ENCODE peak calls at places on chromosomes 16 and 17, in six cellular contexts. S, V, P, Y, A and W are unnamed samples.

GRCh38 chr17:69810326-69811035 is 264.5 kb upstream of the KCNJ16 start:
- DNase-seq in P (no peak), S (no peak), V (no peak), A (no peak), Y (no peak), W (no peak)

GRCh38 chr16:4713663-4714501 is 20.2 kb downstream of the ANKS3 start:
- DNase-seq in V (no peak), Y (no peak), P (no peak), A (no peak), S (no peak), W (no peak)

GRCh38 chr16:27448531-27449433 is 46.8 kb downstream of the IL21R start:
- DNase-seq in A (no peak), S (no peak), V (no peak), Y (peak), P (no peak), W (no peak)

GRCh38 chr17:59803377-59803757 is 89.4 kb downstream of the TUBD1 start:
- DNase-seq in A (no peak), S (no peak), P (no peak), Y (peak), V (no peak), W (no peak)

GRCh38 chr16:66228791-66229190 is 137.7 kb upstream of the CDH5 start:
- DNase-seq in Y (no peak), V (no peak), A (no peak), S (no peak), P (no peak), W (no peak)

GRCh38 chr17:42135664-42136653 is 13.4 kb downstream of the HSPB9 start:
- DNase-seq in P (peak), A (no peak), S (no peak), V (no peak), Y (peak), W (no peak)

GRCh38 chr17:14557482-14557881 is 256.6 kb downstream of the HS3ST3B1 start:
- DNase-seq in Y (no peak), A (no peak), S (no peak), P (no peak), V (no peak), W (no peak)

GRCh38 chr16:10859650-10860049 is 17.4 kb upstream of the CIITA start:
- DNase-seq in A (no peak), P (no peak), S (no peak), V (no peak), Y (no peak), W (no peak)

GRCh38 chr16:52496051-52496876 is 50.7 kb downstream of the TOX3 start:
- DNase-seq in A (no peak), Y (peak), S (no peak), P (no peak), V (no peak), W (no peak)

GRCh38 chr16:9000664-9001063 is 37.0 kb upstream of the USP7 start:
- DNase-seq in A (no peak), P (no peak), V (no peak), Y (no peak), S (no peak), W (no peak)

GRCh38 chr17:64920026-64920418 is 744 bp upstream of the LRRC37A3 start:
- DNase-seq in P (no peak), Y (peak), S (no peak), V (no peak), A (no peak), W (no peak)

GRCh38 chr17:44216674-44217073 is 2.8 kb downstream of the UBTF start:
- DNase-seq in P (no peak), S (no peak), Y (no peak), V (no peak), A (no peak), W (no peak)

GRCh38 chr17:38705803-38706624 is 941 bp downstream of the MLLT6 start:
- DNase-seq in V (no peak), Y (peak), A (peak), S (no peak), P (peak), W (no peak)

GRCh38 chr17:11561281-11561680 is 37.0 kb upstream of the DNAH9 start:
- DNase-seq in P (no peak), A (no peak), V (no peak), S (no peak), Y (no peak), W (no peak)

GRCh38 chr17:48127371-48128051 is 19.9 kb downstream of the SNX11 start:
- DNase-seq in A (no peak), Y (no peak), S (no peak), V (no peak), P (no peak), W (no peak)

GRCh38 chr16:69093974-69094373 is 11.5 kb upstream of the HAS3 start:
- DNase-seq in S (no peak), V (no peak), P (no peak), A (no peak), Y (no peak), W (no peak)

GRCh38 chr17:80426671-80427326 is 11.8 kb downstream of the ENDOV start:
- DNase-seq in S (peak), V (peak), Y (peak), P (peak), A (peak), W (peak)

GRCh38 chr16:79865918-79866317 is 265.4 kb upstream of the MAF start:
- DNase-seq in Y (no peak), A (no peak), P (no peak), S (no peak), V (no peak), W (no peak)

GRCh38 chr16:85166699-85167588 is 54.7 kb upstream of the CIBAR2 start:
- DNase-seq in Y (peak), S (no peak), P (no peak), V (no peak), A (no peak), W (no peak)

GRCh38 chr17:66492500-66493123 is 190.2 kb downstream of the PRKCA start:
- DNase-seq in V (no peak), S (no peak), Y (no peak), P (no peak), A (no peak), W (no peak)

GRCh38 chr16:27500801-27501200 is 48.9 kb downstream of the GTF3C1 start:
- DNase-seq in P (no peak), S (no peak), V (no peak), Y (no peak), A (no peak), W (no peak)

GRCh38 chr17:77464988-77465357 is 324.2 kb downstream of the SEC14L1 start:
- DNase-seq in V (no peak), A (no peak), Y (no peak), P (no peak), S (no peak), W (no peak)

GRCh38 chr17:45123930-45124796 is 8.2 kb downstream of the PLCD3 start:
- DNase-seq in P (peak), S (no peak), Y (peak), V (no peak), A (no peak), W (no peak)

GRCh38 chr17:16511515-16511914 is 19.5 kb upstream of the LRRC75A start:
- DNase-seq in S (no peak), V (no peak), P (no peak), Y (no peak), A (no peak), W (no peak)

GRCh38 chr16:84509032-84509950 is 4.8 kb upstream of the MEAK7 start:
- DNase-seq in V (no peak), P (no peak), A (no peak), Y (no peak), S (no peak), W (no peak)

GRCh38 chr17:39621523-39622379 is 5.0 kb upstream of the PPP1R1B start:
- DNase-seq in S (no peak), Y (peak), V (peak), A (peak), P (peak), W (peak)

GRCh38 chr16:67509016-67509415 is 19.6 kb upstream of the RIPOR1 start:
- DNase-seq in V (no peak), A (no peak), P (no peak), S (no peak), Y (no peak), W (no peak)

DNA sequence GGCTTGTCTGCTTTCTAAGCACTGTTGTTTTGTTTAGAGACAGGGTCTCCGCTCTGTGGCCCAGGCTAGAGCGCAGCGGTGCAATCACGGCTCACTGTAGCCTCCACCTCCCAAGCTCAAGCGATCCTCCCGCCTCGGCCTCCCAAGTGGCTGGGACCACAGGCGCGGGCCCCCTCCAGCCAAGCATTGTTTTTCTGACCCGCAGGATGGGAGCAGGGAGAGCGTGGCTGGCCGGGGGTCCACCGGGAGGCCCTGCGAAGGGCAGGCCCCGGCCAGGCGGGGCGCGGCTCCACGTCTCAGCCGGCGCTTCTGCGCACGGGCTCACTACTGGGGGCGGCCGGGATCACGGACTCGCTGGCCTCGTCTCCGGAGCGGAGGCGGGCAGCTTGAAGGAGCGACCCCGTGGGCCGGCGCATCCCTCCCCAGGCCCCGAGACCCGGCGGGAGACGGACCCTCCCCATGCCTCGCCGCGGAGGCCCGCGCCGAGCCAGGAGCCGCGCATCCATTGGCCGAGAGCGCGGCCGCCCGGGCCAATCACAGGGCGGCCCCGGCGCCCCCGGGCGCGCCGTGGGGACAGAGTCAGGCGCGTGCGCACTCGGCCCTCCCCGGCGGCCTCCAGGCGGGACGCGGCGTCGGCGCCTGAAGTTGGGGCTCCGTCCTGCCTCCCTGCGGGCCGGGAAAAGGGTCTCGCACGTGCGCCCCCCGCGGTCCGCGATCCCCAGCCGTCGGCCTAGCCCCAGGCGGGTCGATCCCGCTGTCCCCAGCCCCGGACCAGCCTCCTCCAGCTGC is 24.9 kb downstream of the ACTG1 start:
- DNase-seq in V (no peak), P (peak), S (no peak), A (peak), Y (peak), W (peak)
- TF ChIP-seq POLR2A in V (peak), P (peak), S (no peak), A (no peak), Y (peak), W (peak)

DNA sequence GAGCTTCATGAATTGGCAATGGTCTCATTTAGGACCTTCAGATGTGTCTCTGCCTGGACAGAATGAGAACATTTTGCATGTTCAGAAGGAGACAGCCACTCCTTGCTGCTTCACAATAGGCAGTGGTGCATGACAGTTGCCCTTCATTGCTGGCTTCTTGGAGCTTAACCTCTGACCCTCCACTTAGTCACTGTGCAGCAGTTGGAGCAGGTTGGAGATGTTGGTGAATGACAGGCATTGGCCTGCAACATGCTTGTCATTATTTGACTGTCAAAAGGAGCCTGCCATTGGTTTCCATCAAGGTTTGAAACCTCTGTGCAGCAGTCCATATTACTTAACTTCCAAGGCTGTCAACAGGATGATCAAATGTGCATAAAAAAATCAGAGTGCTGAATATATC is 22.7 kb downstream of the FTO start:
- DNase-seq in V (no peak), A (no peak), S (no peak), P (peak), Y (peak), W (no peak)
- TF ChIP-seq TAF1 in V (no peak), A (no peak), S (no peak), P (no peak), Y (no peak), W (no peak)

GRCh38 chr17:75869282-75870141 is 8.9 kb downstream of the TRIM47 start:
- DNase-seq in P (no peak), S (no peak), V (no peak), Y (peak), A (no peak), W (no peak)
- TF ChIP-seq POLR2AphosphoS5 in P (no peak), S (no peak), V (no peak), Y (peak), A (no peak), W (no peak)

GRCh38 chr17:18184143-18185007 is 747 bp downstream of the ALKBH5 start:
- DNase-seq in S (no peak), V (no peak), A (no peak), P (no peak), Y (no peak), W (peak)
- TF ChIP-seq POLR2A in S (no peak), V (peak), A (no peak), P (no peak), Y (no peak), W (no peak)

DNA sequence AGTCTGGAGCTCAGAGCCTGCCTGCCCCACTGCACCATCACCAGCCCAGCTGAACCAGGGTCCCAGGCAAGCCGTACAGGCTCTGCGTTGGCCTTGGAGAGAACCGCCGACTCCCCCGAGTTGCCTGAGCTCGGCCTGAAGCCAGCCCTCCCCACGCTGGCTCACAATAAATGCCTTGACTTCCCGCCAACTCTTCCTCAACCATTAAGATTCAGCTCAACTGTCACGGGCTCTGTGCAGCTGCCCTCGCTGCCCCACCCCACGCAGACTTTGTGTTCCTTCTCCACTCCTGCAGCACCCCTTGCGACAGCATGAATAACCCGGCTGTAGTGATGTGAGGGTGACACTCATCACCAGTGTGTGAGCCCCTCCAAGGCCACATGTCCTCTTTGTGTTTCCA is 4.8 kb upstream of the QPRT start:
- DNase-seq in V (no peak), Y (no peak), S (no peak), A (no peak), P (peak), W (no peak)
- TF ChIP-seq TAF1 in V (no peak), Y (no peak), S (no peak), A (no peak), P (no peak), W (no peak)

DNA sequence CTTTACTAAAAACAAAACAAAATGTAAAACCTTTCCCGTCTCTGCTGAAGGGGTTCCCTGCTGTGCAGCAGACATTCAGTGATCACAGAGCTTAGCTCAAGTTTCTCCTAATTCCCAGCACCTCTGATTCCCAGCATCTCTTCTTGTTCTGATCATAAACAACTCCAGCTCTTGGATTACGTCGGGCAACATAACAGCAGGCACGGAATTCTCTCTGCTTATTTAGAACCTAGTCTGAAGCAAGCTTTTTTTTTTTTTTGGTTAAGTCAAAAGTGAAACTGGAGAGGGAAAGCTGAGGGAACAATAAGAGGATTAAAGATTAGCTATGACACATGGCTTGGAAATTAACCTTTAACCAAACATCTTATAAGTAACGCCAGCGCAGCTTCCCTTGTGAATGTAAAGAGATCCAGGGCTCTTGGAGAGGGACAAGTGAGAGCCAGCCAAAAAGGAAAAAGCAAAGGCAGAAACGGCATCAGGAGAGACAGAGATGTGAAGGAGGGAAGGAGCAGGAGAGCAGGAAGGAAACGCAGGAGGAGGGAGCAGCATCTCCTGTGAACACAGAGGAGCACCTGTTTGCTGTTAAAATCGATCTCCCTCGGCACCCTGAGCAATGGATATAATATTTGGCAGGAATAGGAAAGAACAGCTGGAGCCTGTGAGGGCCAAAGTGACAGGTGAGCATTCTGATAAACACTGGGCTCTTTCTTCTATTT is at the start of gene BCO1:
- DNase-seq in V (no peak), S (no peak), A (no peak), Y (peak), P (no peak), W (no peak)
- TF ChIP-seq POLR2AphosphoS5 in V (no peak), S (no peak), A (no peak), Y (no peak), P (no peak), W (no peak)

DNA sequence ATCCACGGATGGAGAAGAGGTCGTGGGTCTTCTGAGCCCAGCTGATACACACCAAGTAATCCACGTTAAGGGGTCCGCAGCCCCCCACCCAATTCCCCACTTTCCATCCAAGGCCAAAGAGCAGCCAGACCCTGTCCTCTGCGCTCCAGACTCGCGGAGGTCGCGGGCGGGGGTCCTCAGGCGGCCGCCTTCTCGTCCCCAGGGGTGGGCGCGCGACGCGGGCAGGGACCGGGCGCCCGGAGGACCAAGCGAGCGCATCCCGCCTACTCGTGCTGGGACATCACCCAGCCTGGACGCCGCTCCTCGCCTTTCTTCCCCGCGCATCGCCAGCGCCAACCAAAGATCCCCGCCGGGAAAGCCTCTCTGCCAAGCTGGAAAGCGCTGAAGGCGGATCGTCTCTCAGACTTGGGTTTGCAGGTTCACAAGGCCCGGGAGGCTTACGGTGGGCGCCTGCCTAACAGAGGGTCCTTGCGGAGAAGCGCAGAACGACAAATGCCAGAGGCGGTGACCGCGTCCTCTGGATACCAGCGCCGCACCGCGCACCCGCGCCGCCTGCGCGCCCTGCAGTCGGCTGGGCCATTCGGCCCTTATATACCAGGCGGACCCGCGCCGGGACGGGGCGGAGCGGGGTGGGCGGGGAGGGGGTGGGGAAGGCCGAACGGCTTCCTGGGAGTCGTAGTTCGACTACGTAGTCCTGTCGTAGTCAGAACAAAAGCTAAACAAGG is 471.6 kb downstream of the SOX9 start:
- DNase-seq in S (peak), Y (peak), P (peak), A (peak), V (no peak), W (peak)
- TF ChIP-seq POLR2A in S (peak), Y (peak), P (no peak), A (peak), V (peak), W (peak)

DNA sequence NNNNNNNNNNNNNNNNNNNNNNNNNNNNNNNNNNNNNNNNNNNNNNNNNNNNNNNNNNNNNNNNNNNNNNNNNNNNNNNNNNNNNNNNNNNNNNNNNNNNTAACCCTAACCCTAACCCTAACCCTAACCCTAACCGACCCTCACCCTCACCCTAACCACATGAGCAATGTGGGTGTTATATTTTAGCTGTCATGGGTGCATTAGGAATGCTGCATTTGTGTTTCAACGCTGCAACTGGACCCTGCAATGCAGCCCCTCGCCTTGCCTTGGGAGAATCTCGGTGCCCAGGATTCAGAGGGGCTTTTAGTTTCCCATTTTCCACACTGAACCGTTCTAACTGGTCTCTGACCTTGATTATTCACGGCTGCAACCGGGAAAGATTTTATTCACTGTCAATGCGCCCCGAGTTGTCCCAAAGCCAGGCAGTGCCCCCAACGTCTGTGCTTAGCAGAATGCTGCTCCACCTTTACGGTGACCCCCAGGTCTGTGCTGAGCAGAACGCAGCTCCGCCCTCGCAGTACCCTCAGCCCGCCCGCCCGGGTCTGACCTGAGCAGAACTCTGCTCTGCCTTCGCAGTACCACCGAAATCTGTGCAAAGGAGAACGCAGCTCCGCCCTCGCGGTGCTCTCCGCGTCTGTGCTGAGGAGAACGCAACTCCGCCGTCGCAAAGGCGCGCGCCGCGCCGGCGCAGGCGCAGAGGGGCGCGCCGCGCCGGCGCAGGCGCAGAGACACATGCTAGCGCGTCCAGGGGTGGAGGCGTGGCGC is 43.3 kb downstream of the POLR3K start:
- DNase-seq in Y (no peak), V (no peak), S (no peak), A (no peak), P (no peak), W (no peak)
- TF ChIP-seq TAF1 in Y (no peak), V (no peak), S (no peak), A (no peak), P (no peak), W (no peak)